ENCODE peak calls at places on chromosomes 12 and 14, in seven cellular contexts. H is AG09309; A is NCI-H1105 treated with DMSO at 0.1 percent for 48 hours; T is naive thymus-derived CD8-positive, alpha-beta T cell; N is WTC11; L is T1000; Y is stimulated activated CD4-positive, alpha-beta T cell treated with anti-CD3 and anti-CD28 coated beads, Interleukin-12 subunit alpha, Interleukin-12 subunit beta, amount 100 ng/mL, for 48 hours. O is an unnamed sample.

GRCh38 chr14:22412936-22413411 is 176.1 kb downstream of the DAD1 start:
- DNase-seq in H (no peak), A (no peak), T (no peak), N (no peak), L (no peak), Y (no peak), O (no peak)

GRCh38 chr12:43104524-43104923 is 447.5 kb downstream of the ADAMTS20 start:
- DNase-seq in H (peak; percentile 52), A (no peak), T (no peak), N (no peak), L (peak; percentile 94), Y (no peak), O (no peak)

GRCh38 chr12:110543252-110543959 is 39.7 kb downstream of the PPTC7 start:
- DNase-seq in H (no peak), A (peak; percentile 69), T (no peak), N (no peak), L (no peak), Y (no peak), O (no peak)

GRCh38 chr12:14238224-14238792 is 127.2 kb upstream of the ATF7IP start:
- DNase-seq in H (no peak), A (peak; percentile 53), T (no peak), N (no peak), L (no peak), Y (no peak), O (no peak)

GRCh38 chr14:39406560-39406959 is 25.7 kb downstream of the FBXO33 start:
- DNase-seq in H (no peak), A (no peak), T (no peak), N (no peak), L (no peak), Y (no peak), O (no peak)

GRCh38 chr12:11648514-11649412 is 711 bp upstream of the ETV6 start:
- DNase-seq in H (no peak), A (peak; percentile 92), T (peak; percentile 41), N (peak; percentile 70), L (peak; percentile 62), Y (peak; percentile 41), O (no peak)

GRCh38 chr12:109582636-109583035 is 9.0 kb downstream of the MVK start:
- DNase-seq in H (no peak), A (no peak), T (no peak), N (peak; percentile 45), L (no peak), Y (no peak), O (no peak)

GRCh38 chr12:78118036-78118435 is 287.3 kb downstream of the NAV3 start:
- DNase-seq in H (no peak), A (no peak), T (no peak), N (peak; percentile 45), L (no peak), Y (no peak), O (no peak)

GRCh38 chr14:69518341-69519101 is 34.0 kb downstream of the PLEKHD1 start:
- DNase-seq in H (peak; percentile 49), A (no peak), T (no peak), N (no peak), L (no peak), Y (no peak), O (no peak)

GRCh38 chr12:92039048-92039447 is 106.6 kb downstream of the BTG1 start:
- DNase-seq in H (no peak), A (no peak), T (no peak), N (no peak), L (no peak), Y (no peak), O (no peak)

GRCh38 chr12:100266802-100267602 is at the start of the genes DEPDC4 and SCYL2:
- DNase-seq in H (peak; percentile 91), A (peak; percentile 93), T (peak; percentile 95), N (peak; percentile 96), L (peak; percentile 93), Y (peak; percentile 95), O (peak; percentile 97)

GRCh38 chr12:28424965-28425364 is 234.7 kb downstream of the CCDC91 start:
- DNase-seq in H (no peak), A (no peak), T (no peak), N (no peak), L (no peak), Y (no peak), O (no peak)

GRCh38 chr12:101200824-101201223 is 9.2 kb downstream of the SLC5A8 start:
- DNase-seq in H (no peak), A (no peak), T (no peak), N (no peak), L (no peak), Y (no peak), O (no peak)